ENCODE peak calls at places on chromosomes 2 and 18, in eight cellular contexts. G, D, R, Z, N, A, H and W are unnamed samples.

GRCh38 chr2:240603846-240604245 is 17.3 kb downstream of the CAPN10 start:
- DNase-seq in G (no peak), D (no peak), R (peak), Z (no peak), N (no peak), A (no peak), H (no peak), W (no peak)

GRCh38 chr2:157328133-157328532 is 2.5 kb upstream of the ERMN start:
- DNase-seq in G (no peak), D (no peak), R (no peak), Z (no peak), N (no peak), A (no peak), H (no peak), W (no peak)

GRCh38 chr2:207694811-207695281 is 16.6 kb upstream of the CCNYL1 start:
- DNase-seq in G (no peak), D (no peak), R (no peak), Z (no peak), N (no peak), A (no peak), H (no peak), W (no peak)

GRCh38 chr18:7568426-7568825 is 1.3 kb downstream of the PTPRM start:
- DNase-seq in G (peak), D (no peak), R (peak), Z (peak), N (peak), A (no peak), H (no peak), W (no peak)

GRCh38 chr2:3021720-3022119 is 355.9 kb downstream of the EIPR1 start:
- DNase-seq in G (no peak), D (no peak), R (no peak), Z (no peak), N (no peak), A (no peak), H (no peak), W (no peak)

GRCh38 chr2:226835420-226835795 is 446 bp upstream of the RHBDD1 start:
- DNase-seq in G (no peak), D (no peak), R (peak), Z (no peak), N (peak), A (no peak), H (no peak), W (no peak)

GRCh38 chr2:83901322-83901721 is 557.8 kb downstream of the SUCLG1 start:
- DNase-seq in G (no peak), D (no peak), R (no peak), Z (no peak), N (no peak), A (no peak), H (no peak), W (no peak)

GRCh38 chr2:12424820-12425219 is 291.9 kb upstream of the TRIB2 start:
- DNase-seq in G (peak), D (no peak), R (peak), Z (no peak), N (peak), A (no peak), H (no peak), W (no peak)

GRCh38 chr2:17962874-17963273 is 84.4 kb downstream of the KCNS3 start:
- DNase-seq in G (no peak), D (peak), R (no peak), Z (no peak), N (no peak), A (no peak), H (no peak), W (no peak)

GRCh38 chr2:135885709-135886108 is 9.5 kb upstream of the MCM6 start:
- DNase-seq in G (no peak), D (no peak), R (no peak), Z (no peak), N (no peak), A (no peak), H (no peak), W (no peak)

GRCh38 chr18:48043166-48043565 is 112.7 kb upstream of the SMAD2 start:
- DNase-seq in G (no peak), D (no peak), R (no peak), Z (no peak), N (no peak), A (no peak), H (no peak), W (no peak)

GRCh38 chr18:74898965-74899364 is 301.3 kb downstream of the ZNF407 start:
- DNase-seq in G (no peak), D (no peak), R (no peak), Z (no peak), N (peak), A (no peak), H (no peak), W (no peak)

GRCh38 chr2:241802421-241802749 is 6.6 kb upstream of the NEU4 start:
- DNase-seq in G (no peak), D (no peak), R (peak), Z (no peak), N (no peak), A (no peak), H (no peak), W (no peak)

GRCh38 chr18:54717673-54718435 is 110.4 kb upstream of the RAB27B start:
- DNase-seq in G (no peak), D (no peak), R (no peak), Z (no peak), N (no peak), A (no peak), H (no peak), W (no peak)

GRCh38 chr2:235506997-235507615 is 13.3 kb downstream of the AGAP1 start:
- DNase-seq in G (no peak), D (no peak), R (no peak), Z (no peak), N (no peak), A (no peak), H (no peak), W (no peak)

GRCh38 chr18:22170421-22171262 is 1.3 kb downstream of the GATA6 start:
- DNase-seq in G (peak), D (no peak), R (peak), Z (peak), N (peak), A (no peak), H (no peak), W (no peak)

GRCh38 chr2:102915128-102915527 is 153.3 kb downstream of the TMEM182 start:
- DNase-seq in G (no peak), D (no peak), R (no peak), Z (no peak), N (no peak), A (no peak), H (peak), W (no peak)

GRCh38 chr2:33406622-33407021 is 69.8 kb upstream of the RASGRP3 start:
- DNase-seq in G (no peak), D (no peak), R (no peak), Z (no peak), N (no peak), A (no peak), H (no peak), W (no peak)

GRCh38 chr18:9095297-9096012 is 7.0 kb upstream of the NDUFV2 start:
- DNase-seq in G (no peak), D (no peak), R (peak), Z (no peak), N (no peak), A (no peak), H (no peak), W (no peak)

DNA sequence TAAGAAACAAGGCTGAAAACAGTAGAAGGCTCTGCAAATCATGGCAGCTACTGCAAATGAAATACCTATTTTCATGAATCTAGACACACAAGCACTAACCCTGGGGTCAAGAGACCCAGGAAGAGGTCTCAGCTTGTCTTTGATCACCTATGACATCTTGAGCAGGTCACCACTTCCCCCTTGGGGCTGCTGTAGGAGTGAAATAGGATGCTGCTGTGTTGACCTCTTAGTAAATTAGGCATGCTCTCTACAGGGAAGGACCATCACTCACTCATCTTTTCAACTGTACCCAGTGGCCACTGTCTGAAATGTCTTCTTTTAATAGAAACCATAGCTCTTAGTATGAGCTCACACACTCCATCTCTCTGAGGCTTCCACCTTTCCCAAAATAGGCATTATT is 83.8 kb downstream of the NCK2 start:
- DNase-seq in G (no peak), D (no peak), R (no peak), Z (no peak), N (no peak), A (no peak), H (no peak), W (no peak)
- H3K4me3 ChIP-seq in G (no peak), D (no peak), R (no peak), Z (no peak), N (no peak), A (no peak), H (no peak), W (no peak)

DNA sequence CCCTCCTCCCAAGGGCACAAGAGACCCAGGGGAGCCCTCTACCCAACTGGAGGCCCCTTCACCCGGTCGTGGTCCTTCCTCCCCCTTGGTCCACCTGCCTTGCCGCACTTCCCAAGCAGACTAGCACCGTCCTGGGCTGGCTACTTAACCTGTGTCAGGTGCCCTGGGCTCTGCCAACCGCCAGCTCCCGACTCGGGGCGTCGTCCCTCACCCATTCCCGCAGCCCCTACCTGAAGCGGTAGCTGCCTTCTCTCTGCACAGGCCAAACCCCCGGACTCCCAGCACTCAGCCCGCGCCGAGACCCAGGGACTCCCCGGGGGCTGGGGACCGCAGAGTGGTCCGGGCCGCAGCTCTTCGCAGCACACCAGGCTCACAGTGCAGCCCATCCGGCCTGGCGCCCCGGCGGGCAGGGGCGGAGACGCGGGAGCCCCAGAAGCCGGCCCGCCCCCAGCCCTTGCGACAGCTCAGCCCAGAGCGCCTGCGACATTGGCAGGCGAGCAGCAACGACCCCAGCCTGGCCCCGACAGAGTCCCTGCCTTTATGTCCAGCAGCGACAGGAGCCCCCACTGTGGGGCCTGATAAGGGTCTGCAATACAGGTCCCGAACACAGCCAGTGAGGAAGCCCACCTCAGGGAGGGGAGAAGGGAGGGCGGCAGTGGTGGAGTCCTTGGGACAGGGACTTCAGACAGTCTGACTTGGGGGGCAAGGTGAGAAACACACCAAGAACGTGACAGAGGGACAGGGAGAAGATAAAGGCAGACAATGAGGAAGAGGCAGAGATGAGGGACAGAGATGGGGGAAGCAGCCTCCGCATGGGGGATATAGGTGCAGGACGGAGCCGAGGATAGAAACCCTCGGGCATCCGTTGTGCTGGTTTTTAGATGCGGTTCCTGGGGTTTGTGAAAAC is 31.0 kb upstream of the TNS1 start:
- DNase-seq in G (no peak), D (no peak), R (no peak), Z (no peak), N (no peak), A (no peak), H (no peak), W (no peak)
- H3K4me3 ChIP-seq in G (no peak), D (no peak), R (peak), Z (no peak), N (no peak), A (no peak), H (no peak), W (no peak)

GRCh38 chr2:119910566-119910965 is 102.3 kb upstream of the EPB41L5 start:
- DNase-seq in G (no peak), D (no peak), R (no peak), Z (no peak), N (no peak), A (no peak), H (no peak), W (no peak)
- H3K4me3 ChIP-seq in G (no peak), D (no peak), R (no peak), Z (no peak), N (no peak), A (no peak), H (no peak), W (no peak)

GRCh38 chr18:14999085-14999975 is 251.4 kb downstream of the ANKRD30B start:
- DNase-seq in G (no peak), D (no peak), R (no peak), Z (no peak), N (no peak), A (no peak), H (no peak), W (no peak)
- H3K4me3 ChIP-seq in G (no peak), D (no peak), R (peak), Z (no peak), N (no peak), A (no peak), H (no peak), W (no peak)

DNA sequence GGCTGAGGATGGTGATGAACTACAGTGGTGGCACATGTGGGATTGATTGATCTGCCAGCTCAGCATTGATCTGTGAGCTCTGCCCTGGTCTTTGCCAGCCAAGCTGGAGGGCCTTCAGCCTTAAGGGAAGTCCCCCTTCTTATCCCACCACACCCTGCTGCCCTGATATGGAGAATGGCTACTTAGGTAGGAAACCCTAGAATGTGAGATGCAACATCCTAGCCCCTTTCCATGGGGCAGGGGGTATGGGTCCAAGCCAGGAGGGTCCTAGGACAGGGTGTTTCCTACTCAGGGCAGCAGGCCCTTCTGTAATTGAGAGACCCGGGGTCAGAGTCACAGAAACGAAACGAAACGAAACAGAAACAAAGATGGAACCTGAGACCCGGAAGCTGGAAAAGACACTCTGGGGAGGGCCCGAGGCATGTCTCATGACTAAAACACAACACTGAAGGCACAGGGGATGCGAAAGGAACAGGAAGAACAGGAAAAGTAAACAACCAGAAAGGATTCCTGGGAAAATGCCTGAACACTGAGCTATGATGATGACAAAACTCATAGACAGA is 16.9 kb upstream of the SULT1C2 start:
- DNase-seq in G (no peak), D (no peak), R (peak), Z (no peak), N (peak), A (no peak), H (no peak), W (peak)
- H3K4me3 ChIP-seq in G (no peak), D (no peak), R (peak), Z (no peak), N (peak), A (no peak), H (no peak), W (no peak)

GRCh38 chr2:236507393-236508085 is 62.1 kb upstream of the ACKR3 start:
- DNase-seq in G (peak), D (no peak), R (peak), Z (no peak), N (no peak), A (no peak), H (peak), W (no peak)
- H3K4me3 ChIP-seq in G (peak), D (no peak), R (peak), Z (no peak), N (peak), A (no peak), H (peak), W (peak)

GRCh38 chr2:233076749-233077148 is 16.6 kb downstream of the INPP5D start:
- DNase-seq in G (no peak), D (no peak), R (no peak), Z (no peak), N (no peak), A (no peak), H (no peak), W (no peak)

GRCh38 chr2:233074106-233074505 is 14.0 kb downstream of the INPP5D start:
- DNase-seq in G (no peak), D (no peak), R (no peak), Z (no peak), N (no peak), A (no peak), H (no peak), W (no peak)

GRCh38 chr2:233075141-233075965 is 15.2 kb downstream of the INPP5D start:
- DNase-seq in G (peak), D (no peak), R (no peak), Z (no peak), N (no peak), A (no peak), H (no peak), W (no peak)

GRCh38 chr2:233072838-233073237 is 12.7 kb downstream of the INPP5D start:
- DNase-seq in G (peak), D (no peak), R (no peak), Z (no peak), N (no peak), A (no peak), H (no peak), W (no peak)

GRCh38 chr2:233075966-233076339 is 15.8 kb downstream of the INPP5D start:
- DNase-seq in G (peak), D (no peak), R (no peak), Z (no peak), N (no peak), A (no peak), H (no peak), W (no peak)
- H3K4me3 ChIP-seq in G (no peak), D (no peak), R (no peak), Z (no peak), N (no peak), A (no peak), H (no peak), W (no peak)

GRCh38 chr2:20072436-20073158 is 21.2 kb upstream of the LAPTM4A start:
- DNase-seq in G (no peak), D (no peak), R (no peak), Z (no peak), N (no peak), A (no peak), H (no peak), W (no peak)
- H3K4me3 ChIP-seq in G (peak), D (no peak), R (no peak), Z (no peak), N (peak), A (no peak), H (no peak), W (peak)

DNA sequence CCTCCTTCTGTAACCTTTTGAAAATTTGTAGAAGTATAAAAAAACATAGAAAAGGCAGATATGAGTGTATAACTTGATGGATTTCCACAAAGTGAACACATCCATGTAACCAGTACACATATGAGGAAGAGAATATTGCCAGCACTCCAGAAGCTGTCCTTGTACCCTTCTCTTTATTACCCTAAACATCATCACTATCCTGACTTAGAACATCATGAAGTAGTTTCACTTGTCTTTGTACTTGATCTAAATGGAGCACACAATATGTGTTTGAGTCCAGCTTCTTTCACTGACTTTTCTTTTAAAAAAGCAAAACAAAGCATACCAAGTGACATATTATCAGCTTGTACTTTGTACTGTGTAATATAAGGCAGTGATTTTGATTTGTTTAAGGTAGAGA is 154.0 kb downstream of the PHLPP1 start:
- DNase-seq in G (no peak), D (no peak), R (no peak), Z (no peak), N (no peak), A (no peak), H (no peak), W (no peak)
- H3K4me3 ChIP-seq in G (no peak), D (no peak), R (no peak), Z (no peak), N (no peak), A (no peak), H (no peak), W (no peak)

DNA sequence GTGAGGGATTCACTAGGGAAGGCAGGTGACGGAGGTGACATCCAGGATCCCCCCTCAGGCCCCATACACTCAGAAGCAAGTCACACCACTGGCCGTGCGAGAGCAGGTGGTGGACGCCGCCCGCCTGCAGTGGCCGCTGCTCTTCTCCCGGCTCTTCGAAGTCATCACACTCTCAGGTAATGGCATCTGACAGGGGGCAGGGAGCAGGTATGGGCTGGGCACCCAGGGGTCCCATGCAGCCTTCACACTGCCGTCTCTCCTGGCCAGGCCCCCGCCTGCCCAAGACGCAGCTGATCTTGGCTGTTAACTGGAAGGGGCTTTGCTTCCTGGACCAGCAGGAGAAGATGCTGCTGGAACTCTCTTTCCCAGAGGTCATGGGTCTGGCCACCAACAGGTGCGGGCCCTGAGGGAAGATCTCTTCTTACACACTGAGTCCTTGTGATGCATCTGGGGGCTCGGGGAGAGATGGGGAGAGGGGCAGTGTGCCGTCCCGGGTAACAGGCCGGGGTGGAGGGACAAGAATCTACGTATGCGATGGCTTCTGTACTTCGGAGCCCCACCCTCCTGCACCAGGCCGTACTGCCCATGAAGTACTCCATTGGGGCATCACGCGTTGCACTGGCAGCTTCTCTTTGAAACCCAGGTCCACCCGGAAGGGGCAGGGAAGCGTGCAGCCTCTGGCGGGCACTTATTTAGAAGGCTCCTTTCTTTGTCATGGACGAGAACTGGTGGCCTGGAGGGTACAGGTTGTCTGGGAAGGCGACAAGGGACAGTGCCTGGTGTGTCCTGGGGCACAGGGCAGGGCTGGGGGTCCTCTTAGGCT is 18.8 kb upstream of the GPR17 start:
- DNase-seq in G (no peak), D (no peak), R (no peak), Z (no peak), N (no peak), A (no peak), H (no peak), W (no peak)
- H3K4me3 ChIP-seq in G (no peak), D (no peak), R (no peak), Z (no peak), N (no peak), A (no peak), H (no peak), W (no peak)